ENCODE peak calls at places on chromosomes 6 and 20, in eight cellular contexts. V is cardiac fibroblast, Q is IMR-90, W is upper lobe of right lung, P is RWPE2, U is stomach, B is glutamatergic neuron, K is foreskin fibroblast. L is an unnamed sample.

GRCh38 chr20:55264825-55265224 is 740.5 kb downstream of the CBLN4 start:
- DNase-seq in V (no peak), Q (no peak), W (no peak), P (no peak), U (no peak), B (no peak), K (no peak), L (no peak)

GRCh38 chr6:27545271-27546046 is 72.6 kb upstream of the ZNF184 start:
- DNase-seq in V (peak; percentile 94), Q (peak; percentile 76), W (no peak), P (peak; percentile 83), U (no peak), B (no peak), K (peak; percentile 75), L (peak; percentile 91)

GRCh38 chr6:147219463-147219862 is 15.2 kb downstream of the STXBP5 start:
- DNase-seq in V (no peak), Q (no peak), W (no peak), P (no peak), U (no peak), B (no peak), K (no peak), L (no peak)

GRCh38 chr6:106591111-106591825 is 38.0 kb downstream of the RTN4IP1 start:
- DNase-seq in V (peak; percentile 81), Q (peak; percentile 88), W (no peak), P (no peak), U (no peak), B (no peak), K (peak; percentile 94), L (peak; percentile 62)

GRCh38 chr6:169424821-169425240 is 171.2 kb upstream of the THBS2 start:
- DNase-seq in V (peak; percentile 6), Q (peak; percentile 53), W (no peak), P (no peak), U (no peak), B (no peak), K (peak; percentile 69), L (peak; percentile 8)

GRCh38 chr6:153412519-153412918 is 281.4 kb upstream of the RGS17 start:
- DNase-seq in V (no peak), Q (no peak), W (no peak), P (no peak), U (no peak), B (no peak), K (no peak), L (no peak)

GRCh38 chr20:53884859-53885654 is 185.3 kb downstream of the BCAS1 start:
- DNase-seq in V (no peak), Q (no peak), W (no peak), P (no peak), U (no peak), B (no peak), K (no peak), L (peak; percentile 31)

GRCh38 chr6:15073344-15073789 is 172.5 kb upstream of the JARID2 start:
- DNase-seq in V (no peak), Q (peak; percentile 18), W (no peak), P (no peak), U (no peak), B (no peak), K (no peak), L (peak; percentile 4)

GRCh38 chr6:43954311-43955131 is 172.7 kb downstream of the MRPL14 start:
- DNase-seq in V (no peak), Q (no peak), W (no peak), P (peak; percentile 23), U (no peak), B (no peak), K (no peak), L (no peak)

GRCh38 chr6:46555129-46555528 is 63.9 kb upstream of the RCAN2 start:
- DNase-seq in V (no peak), Q (no peak), W (no peak), P (no peak), U (no peak), B (peak; percentile 39), K (no peak), L (no peak)

DNA sequence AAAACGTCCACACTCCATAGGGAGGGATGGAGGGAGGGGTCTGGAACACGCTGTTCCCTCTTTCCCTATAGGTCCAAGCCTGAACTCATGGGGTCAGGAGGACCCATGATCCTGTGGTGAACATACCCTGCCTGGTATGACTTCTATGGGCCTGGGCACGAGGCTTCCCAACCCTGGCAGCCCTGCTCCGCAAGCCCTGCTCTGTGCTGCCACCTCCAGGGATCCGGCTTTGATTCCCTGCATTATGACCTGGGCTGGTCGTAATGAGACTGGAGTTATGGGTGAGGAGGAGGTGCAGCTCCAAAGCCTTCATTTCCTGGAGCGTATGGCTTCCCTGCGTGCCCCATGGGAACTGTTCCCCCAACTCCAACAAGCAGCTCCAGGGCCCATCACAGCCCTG is 54.9 kb downstream of the CDH22 start:
- DNase-seq in V (no peak), Q (no peak), W (no peak), P (no peak), U (peak; percentile 30), B (peak; percentile 49), K (peak; percentile 8), L (no peak)
- TF ChIP-seq CTCF in V (peak; percentile 38), Q (no peak), W (no peak), P (peak; percentile 33), U (no peak), B (no peak), K (no peak), L (peak; percentile 49)

GRCh38 chr6:41092421-41093140 is 19.8 kb downstream of the NFYA start:
- DNase-seq in V (peak; percentile 47), Q (peak; percentile 37), W (no peak), P (no peak), U (no peak), B (no peak), K (peak; percentile 61), L (peak; percentile 11)
- TF ChIP-seq CTCF in V (peak; percentile 47), Q (peak; percentile 47), W (no peak), P (peak; percentile 57), U (no peak), B (no peak), K (peak; percentile 44), L (peak; percentile 51)

DNA sequence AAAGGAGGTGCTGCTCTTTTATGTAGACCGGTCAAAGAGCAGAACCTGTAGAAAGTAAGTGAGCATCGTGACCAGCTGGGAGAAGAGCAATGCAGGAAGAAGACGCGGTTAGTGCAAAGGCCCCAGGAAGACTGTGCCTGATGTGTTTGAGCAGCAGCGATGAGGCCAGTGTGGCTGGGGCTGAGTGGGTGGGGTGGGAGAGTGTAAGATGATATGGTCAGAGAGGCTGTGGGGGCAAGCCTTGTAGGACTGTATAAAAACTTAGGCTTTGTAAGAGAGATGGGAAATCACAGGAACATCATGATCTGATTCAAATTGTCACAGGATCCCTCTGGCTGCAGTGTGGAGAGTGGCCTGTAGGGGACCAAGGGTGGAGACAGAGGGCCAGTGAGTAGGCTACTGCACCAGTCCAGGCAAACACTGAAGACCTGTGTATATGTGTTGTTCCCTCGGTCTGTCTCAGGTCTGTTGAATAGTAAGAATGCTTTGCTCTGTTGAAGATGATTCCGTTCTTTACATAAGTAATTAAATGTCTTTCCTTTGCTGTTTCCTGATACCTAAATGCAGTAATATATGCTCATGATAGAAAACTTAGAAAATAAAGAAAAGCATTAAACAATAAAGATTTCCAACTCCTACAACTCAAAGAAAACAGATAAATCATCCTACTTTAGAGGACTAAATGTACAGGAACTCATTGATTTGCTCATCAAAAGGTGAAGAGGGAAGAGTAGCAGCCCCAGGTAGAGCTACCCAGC is 23.6 kb upstream of the WFDC2 start:
- DNase-seq in V (peak; percentile 28), Q (no peak), W (no peak), P (no peak), U (no peak), B (peak; percentile 85), K (peak; percentile 33), L (no peak)
- TF ChIP-seq CTCF in V (peak; percentile 69), Q (peak; percentile 35), W (peak; percentile 52), P (peak; percentile 84), U (no peak), B (peak; percentile 86), K (peak; percentile 44), L (peak; percentile 80)

GRCh38 chr6:84752118-84752850 is 12.1 kb downstream of the TBX18 start:
- DNase-seq in V (peak; percentile 72), Q (no peak), W (no peak), P (no peak), U (no peak), B (no peak), K (peak; percentile 62), L (peak; percentile 85)
- TF ChIP-seq CTCF in V (peak; percentile 53), Q (no peak), W (no peak), P (no peak), U (no peak), B (no peak), K (no peak), L (peak; percentile 45)

GRCh38 chr6:157644043-157644810 is 178.8 kb upstream of the SNX9 start:
- DNase-seq in V (peak; percentile 11), Q (no peak), W (no peak), P (no peak), U (no peak), B (no peak), K (peak; percentile 68), L (no peak)
- TF ChIP-seq CTCF in V (peak; percentile 12), Q (no peak), W (no peak), P (peak; percentile 40), U (no peak), B (no peak), K (peak; percentile 23), L (peak; percentile 42)